ENCODE peak calls at places on chromosomes 5 and 9, in eight cellular contexts. One of them, this sample, is unnamed.

GRCh38 chr5:74641014-74641777 is 668 bp upstream of the ENC1 start:
- DNase-seq in heart right ventricle: peak; percentile 78
- DNase-seq in breast epithelium: peak; percentile 61
- DNase-seq in SJSA1: peak; percentile 91
- DNase-seq in neuronal stem cell: peak; percentile 65
- DNase-seq in psoas muscle: peak; percentile 77
- DNase-seq in CD4-positive, CD25-positive, alpha-beta regulatory T cell: no peak
- DNase-seq in sigmoid colon: peak; percentile 81
- DNase-seq in this sample: peak; percentile 91

GRCh38 chr5:141694479-141694878 is 12.4 kb upstream of the ARAP3 start:
- DNase-seq in heart right ventricle: no peak
- DNase-seq in breast epithelium: no peak
- DNase-seq in SJSA1: no peak
- DNase-seq in neuronal stem cell: no peak
- DNase-seq in psoas muscle: no peak
- DNase-seq in CD4-positive, CD25-positive, alpha-beta regulatory T cell: no peak
- DNase-seq in sigmoid colon: no peak
- DNase-seq in this sample: no peak

GRCh38 chr5:95959051-95959963 is 2.3 kb downstream of the ELL2 start:
- DNase-seq in heart right ventricle: no peak
- DNase-seq in breast epithelium: no peak
- DNase-seq in SJSA1: peak; percentile 13
- DNase-seq in neuronal stem cell: no peak
- DNase-seq in psoas muscle: no peak
- DNase-seq in CD4-positive, CD25-positive, alpha-beta regulatory T cell: no peak
- DNase-seq in sigmoid colon: no peak
- DNase-seq in this sample: no peak

GRCh38 chr5:109656829-109657228 is 32.9 kb upstream of the MAN2A1 start:
- DNase-seq in heart right ventricle: peak; percentile 15
- DNase-seq in breast epithelium: no peak
- DNase-seq in SJSA1: peak; percentile 92
- DNase-seq in neuronal stem cell: no peak
- DNase-seq in psoas muscle: peak; percentile 35
- DNase-seq in CD4-positive, CD25-positive, alpha-beta regulatory T cell: peak; percentile 1
- DNase-seq in sigmoid colon: peak; percentile 68
- DNase-seq in this sample: peak; percentile 26

GRCh38 chr5:42628821-42629220 is 127.8 kb upstream of the CCDC152 start:
- DNase-seq in heart right ventricle: no peak
- DNase-seq in breast epithelium: no peak
- DNase-seq in SJSA1: no peak
- DNase-seq in neuronal stem cell: no peak
- DNase-seq in psoas muscle: no peak
- DNase-seq in CD4-positive, CD25-positive, alpha-beta regulatory T cell: no peak
- DNase-seq in sigmoid colon: no peak
- DNase-seq in this sample: no peak

GRCh38 chr5:126422994-126423788 is at the start of gene GRAMD2B:
- DNase-seq in heart right ventricle: peak; percentile 86
- DNase-seq in breast epithelium: peak; percentile 86
- DNase-seq in SJSA1: peak; percentile 95
- DNase-seq in neuronal stem cell: peak; percentile 68
- DNase-seq in psoas muscle: peak; percentile 82
- DNase-seq in CD4-positive, CD25-positive, alpha-beta regulatory T cell: peak; percentile 55
- DNase-seq in sigmoid colon: peak; percentile 94
- DNase-seq in this sample: peak; percentile 95

GRCh38 chr5:89200899-89201298 is 317.9 kb upstream of the MEF2C start:
- DNase-seq in heart right ventricle: no peak
- DNase-seq in breast epithelium: no peak
- DNase-seq in SJSA1: no peak
- DNase-seq in neuronal stem cell: no peak
- DNase-seq in psoas muscle: no peak
- DNase-seq in CD4-positive, CD25-positive, alpha-beta regulatory T cell: no peak
- DNase-seq in sigmoid colon: no peak
- DNase-seq in this sample: no peak

GRCh38 chr5:38258319-38259061 is at the start of gene EGFLAM:
- DNase-seq in heart right ventricle: peak; percentile 52
- DNase-seq in breast epithelium: no peak
- DNase-seq in SJSA1: peak; percentile 36
- DNase-seq in neuronal stem cell: peak; percentile 56
- DNase-seq in psoas muscle: peak; percentile 17
- DNase-seq in CD4-positive, CD25-positive, alpha-beta regulatory T cell: no peak
- DNase-seq in sigmoid colon: no peak
- DNase-seq in this sample: peak; percentile 58

GRCh38 chr9:121026260-121026691 is 23.8 kb downstream of the C5 start:
- DNase-seq in heart right ventricle: no peak
- DNase-seq in breast epithelium: no peak
- DNase-seq in SJSA1: no peak
- DNase-seq in neuronal stem cell: no peak
- DNase-seq in psoas muscle: no peak
- DNase-seq in CD4-positive, CD25-positive, alpha-beta regulatory T cell: no peak
- DNase-seq in sigmoid colon: no peak
- DNase-seq in this sample: no peak

GRCh38 chr5:135465391-135466122 is 13.4 kb upstream of the TIFAB start:
- DNase-seq in heart right ventricle: no peak
- DNase-seq in breast epithelium: peak; percentile 20
- DNase-seq in SJSA1: no peak
- DNase-seq in neuronal stem cell: no peak
- DNase-seq in psoas muscle: no peak
- DNase-seq in CD4-positive, CD25-positive, alpha-beta regulatory T cell: no peak
- DNase-seq in sigmoid colon: peak; percentile 43
- DNase-seq in this sample: no peak

GRCh38 chr5:12017037-12017436 is 112.8 kb upstream of the CTNND2 start:
- DNase-seq in heart right ventricle: no peak
- DNase-seq in breast epithelium: no peak
- DNase-seq in SJSA1: no peak
- DNase-seq in neuronal stem cell: no peak
- DNase-seq in psoas muscle: no peak
- DNase-seq in CD4-positive, CD25-positive, alpha-beta regulatory T cell: no peak
- DNase-seq in sigmoid colon: no peak
- DNase-seq in this sample: no peak

GRCh38 chr5:145345883-145346282 is 489.3 kb downstream of the PRELID2 start:
- DNase-seq in heart right ventricle: no peak
- DNase-seq in breast epithelium: no peak
- DNase-seq in SJSA1: no peak
- DNase-seq in neuronal stem cell: no peak
- DNase-seq in psoas muscle: no peak
- DNase-seq in CD4-positive, CD25-positive, alpha-beta regulatory T cell: no peak
- DNase-seq in sigmoid colon: no peak
- DNase-seq in this sample: no peak

GRCh38 chr5:141992349-141992963 is 20.4 kb downstream of the GNPDA1 start:
- DNase-seq in heart right ventricle: peak; percentile 51
- DNase-seq in breast epithelium: peak; percentile 77
- DNase-seq in SJSA1: peak; percentile 72
- DNase-seq in neuronal stem cell: peak; percentile 57
- DNase-seq in psoas muscle: peak; percentile 58
- DNase-seq in CD4-positive, CD25-positive, alpha-beta regulatory T cell: peak; percentile 67
- DNase-seq in sigmoid colon: peak; percentile 83
- DNase-seq in this sample: peak; percentile 72

DNA sequence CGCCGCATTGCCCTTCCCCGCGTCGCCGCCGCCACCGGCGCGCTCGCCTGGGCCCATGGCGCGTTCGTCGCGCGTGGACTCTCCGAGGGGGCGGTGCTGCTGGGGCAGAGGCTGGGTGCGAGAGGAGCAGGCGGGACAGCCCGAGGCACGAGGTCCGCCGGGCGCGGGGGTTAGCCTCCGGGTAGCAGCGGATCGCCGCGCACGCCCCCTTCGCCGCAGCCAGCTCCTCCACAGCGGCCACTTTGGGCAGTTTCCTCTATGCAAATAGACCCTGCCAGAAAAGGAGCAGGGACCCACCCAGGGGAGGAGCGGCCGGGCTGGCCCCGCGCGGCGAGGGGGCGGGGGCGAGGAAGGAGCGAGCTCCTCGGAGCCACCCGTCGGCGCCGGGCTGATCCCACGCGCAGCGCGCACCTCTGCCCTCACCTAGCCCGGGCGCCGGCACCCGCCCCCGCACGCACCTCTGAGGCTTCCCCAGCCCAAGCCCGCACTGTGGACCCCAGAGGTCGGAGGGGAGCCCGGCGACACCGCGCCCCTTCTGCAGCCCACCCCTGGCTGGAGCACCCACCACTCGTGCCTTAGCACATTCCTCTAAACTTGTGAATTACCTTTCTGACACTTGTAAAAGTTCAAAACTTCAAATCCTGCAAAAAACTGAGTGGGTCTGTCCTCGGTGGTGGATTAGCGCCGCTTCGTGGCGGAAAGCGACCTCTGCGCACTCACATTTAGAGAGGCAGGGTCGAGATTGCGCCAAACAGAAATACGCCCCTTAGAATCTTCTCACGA is at the start of gene COL23A1:
- DNase-seq in heart right ventricle: peak; percentile 74
- DNase-seq in breast epithelium: no peak
- DNase-seq in SJSA1: no peak
- DNase-seq in neuronal stem cell: peak; percentile 62
- DNase-seq in psoas muscle: peak; percentile 59
- DNase-seq in CD4-positive, CD25-positive, alpha-beta regulatory T cell: peak; percentile 9
- DNase-seq in sigmoid colon: peak; percentile 77
- DNase-seq in this sample: peak; percentile 90
- H3K4me3 ChIP-seq in heart right ventricle: peak within 1 kb of the TSS; percentile 37
- H3K4me3 ChIP-seq in breast epithelium: peak within 1 kb of the TSS; percentile 41
- H3K4me3 ChIP-seq in SJSA1: no peak within 1 kb of the TSS
- H3K4me3 ChIP-seq in neuronal stem cell: peak within 1 kb of the TSS; percentile 78
- H3K4me3 ChIP-seq in psoas muscle: peak within 1 kb of the TSS; percentile 73
- H3K4me3 ChIP-seq in CD4-positive, CD25-positive, alpha-beta regulatory T cell: no peak within 1 kb of the TSS
- H3K4me3 ChIP-seq in sigmoid colon: peak within 1 kb of the TSS; percentile 52
- H3K4me3 ChIP-seq in this sample: peak within 1 kb of the TSS; percentile 27

GRCh38 chr9:125638646-125639045 is 68.4 kb downstream of the MAPKAP1 start:
- DNase-seq in heart right ventricle: no peak
- DNase-seq in breast epithelium: no peak
- DNase-seq in SJSA1: no peak
- DNase-seq in neuronal stem cell: no peak
- DNase-seq in psoas muscle: no peak
- DNase-seq in CD4-positive, CD25-positive, alpha-beta regulatory T cell: no peak
- DNase-seq in sigmoid colon: no peak
- DNase-seq in this sample: no peak
- H3K4me1 ChIP-seq in heart right ventricle: peaks cover 2% of the 10 kb centered on the region
- H3K4me1 ChIP-seq in breast epithelium: no peaks in the 10 kb centered on the region
- H3K4me1 ChIP-seq in SJSA1: peaks cover 19% of the 10 kb centered on the region
- H3K4me1 ChIP-seq in neuronal stem cell: no peaks in the 10 kb centered on the region
- H3K4me1 ChIP-seq in psoas muscle: peaks cover 10% of the 10 kb centered on the region
- H3K4me1 ChIP-seq in CD4-positive, CD25-positive, alpha-beta regulatory T cell: no peaks in the 10 kb centered on the region
- H3K4me1 ChIP-seq in sigmoid colon: peaks cover 27% of the 10 kb centered on the region
- H3K4me1 ChIP-seq in this sample: peaks cover 3% of the 10 kb centered on the region

GRCh38 chr9:14212697-14213420 is 101.1 kb downstream of the NFIB start:
- DNase-seq in heart right ventricle: no peak
- DNase-seq in breast epithelium: no peak
- DNase-seq in SJSA1: no peak
- DNase-seq in neuronal stem cell: no peak
- DNase-seq in psoas muscle: no peak
- DNase-seq in CD4-positive, CD25-positive, alpha-beta regulatory T cell: no peak
- DNase-seq in sigmoid colon: no peak
- DNase-seq in this sample: no peak

GRCh38 chr9:14214693-14215092 is 99.2 kb downstream of the NFIB start:
- DNase-seq in heart right ventricle: no peak
- DNase-seq in breast epithelium: no peak
- DNase-seq in SJSA1: no peak
- DNase-seq in neuronal stem cell: no peak
- DNase-seq in psoas muscle: no peak
- DNase-seq in CD4-positive, CD25-positive, alpha-beta regulatory T cell: no peak
- DNase-seq in sigmoid colon: no peak
- DNase-seq in this sample: no peak

GRCh38 chr9:14212116-14212515 is 101.8 kb downstream of the NFIB start:
- DNase-seq in heart right ventricle: no peak
- DNase-seq in breast epithelium: no peak
- DNase-seq in SJSA1: no peak
- DNase-seq in neuronal stem cell: no peak
- DNase-seq in psoas muscle: no peak
- DNase-seq in CD4-positive, CD25-positive, alpha-beta regulatory T cell: no peak
- DNase-seq in sigmoid colon: no peak
- DNase-seq in this sample: no peak

GRCh38 chr9:14214065-14214684 is 99.8 kb downstream of the NFIB start:
- DNase-seq in heart right ventricle: no peak
- DNase-seq in breast epithelium: no peak
- DNase-seq in SJSA1: no peak
- DNase-seq in neuronal stem cell: no peak
- DNase-seq in psoas muscle: no peak
- DNase-seq in CD4-positive, CD25-positive, alpha-beta regulatory T cell: no peak
- DNase-seq in sigmoid colon: no peak
- DNase-seq in this sample: no peak

DNA sequence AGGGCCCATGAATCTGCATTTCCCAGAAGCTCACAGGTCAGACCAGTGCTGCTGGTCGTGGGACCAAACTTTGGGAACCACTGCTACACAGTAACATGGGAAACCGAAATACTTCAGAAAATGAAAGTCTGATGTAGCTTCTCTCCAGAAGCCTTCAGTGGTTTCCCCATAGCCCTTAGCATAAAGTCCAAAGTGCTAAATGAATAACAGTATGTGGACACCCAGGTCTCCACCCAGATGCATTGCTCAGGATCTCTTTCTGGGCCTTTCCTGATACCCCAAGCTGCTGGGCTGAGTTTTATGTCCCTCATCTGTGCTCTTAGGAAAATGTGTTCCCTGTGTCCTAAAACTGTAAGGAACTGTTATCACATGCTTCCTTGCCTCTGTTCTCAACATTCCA is 100.4 kb downstream of the NFIB start:
- DNase-seq in heart right ventricle: no peak
- DNase-seq in breast epithelium: no peak
- DNase-seq in SJSA1: no peak
- DNase-seq in neuronal stem cell: no peak
- DNase-seq in psoas muscle: no peak
- DNase-seq in CD4-positive, CD25-positive, alpha-beta regulatory T cell: no peak
- DNase-seq in sigmoid colon: no peak
- DNase-seq in this sample: no peak
- H3K27ac ChIP-seq in heart right ventricle: peak overlapping the region; percentile 11
- H3K27ac ChIP-seq in breast epithelium: peak overlapping the region; percentile 27
- H3K27ac ChIP-seq in SJSA1: no peak overlapping the region
- H3K27ac ChIP-seq in neuronal stem cell: no peak overlapping the region
- H3K27ac ChIP-seq in psoas muscle: no peak overlapping the region
- H3K27ac ChIP-seq in CD4-positive, CD25-positive, alpha-beta regulatory T cell: no peak overlapping the region
- H3K27ac ChIP-seq in sigmoid colon: no peak overlapping the region
- H3K27ac ChIP-seq in this sample: no peak overlapping the region

GRCh38 chr9:113885183-113886002 is 9.3 kb downstream of the ZNF618 start:
- DNase-seq in heart right ventricle: no peak
- DNase-seq in breast epithelium: no peak
- DNase-seq in SJSA1: no peak
- DNase-seq in neuronal stem cell: no peak
- DNase-seq in psoas muscle: no peak
- DNase-seq in CD4-positive, CD25-positive, alpha-beta regulatory T cell: no peak
- DNase-seq in sigmoid colon: no peak
- DNase-seq in this sample: no peak

GRCh38 chr9:113886471-113886870 is 10.4 kb downstream of the ZNF618 start:
- DNase-seq in heart right ventricle: no peak
- DNase-seq in breast epithelium: no peak
- DNase-seq in SJSA1: peak; percentile 27
- DNase-seq in neuronal stem cell: no peak
- DNase-seq in psoas muscle: no peak
- DNase-seq in CD4-positive, CD25-positive, alpha-beta regulatory T cell: no peak
- DNase-seq in sigmoid colon: no peak
- DNase-seq in this sample: no peak

GRCh38 chr9:113886933-113887332 is 10.8 kb downstream of the ZNF618 start:
- DNase-seq in heart right ventricle: no peak
- DNase-seq in breast epithelium: no peak
- DNase-seq in SJSA1: no peak
- DNase-seq in neuronal stem cell: no peak
- DNase-seq in psoas muscle: no peak
- DNase-seq in CD4-positive, CD25-positive, alpha-beta regulatory T cell: no peak
- DNase-seq in sigmoid colon: no peak
- DNase-seq in this sample: no peak

GRCh38 chr9:113887436-113887835 is 11.3 kb downstream of the ZNF618 start:
- DNase-seq in heart right ventricle: no peak
- DNase-seq in breast epithelium: no peak
- DNase-seq in SJSA1: no peak
- DNase-seq in neuronal stem cell: no peak
- DNase-seq in psoas muscle: no peak
- DNase-seq in CD4-positive, CD25-positive, alpha-beta regulatory T cell: no peak
- DNase-seq in sigmoid colon: no peak
- DNase-seq in this sample: no peak

GRCh38 chr9:113886003-113886324 is 9.9 kb downstream of the ZNF618 start:
- DNase-seq in heart right ventricle: no peak
- DNase-seq in breast epithelium: no peak
- DNase-seq in SJSA1: peak; percentile 19
- DNase-seq in neuronal stem cell: no peak
- DNase-seq in psoas muscle: no peak
- DNase-seq in CD4-positive, CD25-positive, alpha-beta regulatory T cell: no peak
- DNase-seq in sigmoid colon: no peak
- DNase-seq in this sample: no peak
- H3K4me3 ChIP-seq in heart right ventricle: peak overlapping the region; percentile 5
- H3K4me3 ChIP-seq in breast epithelium: peak overlapping the region; percentile 25
- H3K4me3 ChIP-seq in SJSA1: peak overlapping the region; percentile 25
- H3K4me3 ChIP-seq in neuronal stem cell: no peak overlapping the region
- H3K4me3 ChIP-seq in psoas muscle: peak overlapping the region; percentile 31
- H3K4me3 ChIP-seq in CD4-positive, CD25-positive, alpha-beta regulatory T cell: no peak overlapping the region
- H3K4me3 ChIP-seq in sigmoid colon: peak overlapping the region; percentile 44
- H3K4me3 ChIP-seq in this sample: peak overlapping the region; percentile 31